ENCODE peak calls at places on chromosome 21, in nine cellular contexts. X, R, L, Z, S, J, F, K and E are unnamed samples.

GRCh38 chr21:43206231-43207042 is 37.6 kb downstream of the CRYAA start:
- DNase-seq in X (no peak), R (no peak), L (no peak), Z (no peak), S (no peak), J (no peak), F (no peak), K (no peak), E (peak; percentile 3)

GRCh38 chr21:20971296-20971921 is 26.8 kb upstream of the NCAM2 start:
- DNase-seq in X (peak; percentile 15), R (peak; percentile 65), L (no peak), Z (peak; percentile 84), S (peak; percentile 23), J (no peak), F (peak; percentile 31), K (no peak), E (no peak)

GRCh38 chr21:42453301-42454220 is 42.5 kb downstream of the RSPH1 start:
- DNase-seq in X (no peak), R (no peak), L (no peak), Z (no peak), S (no peak), J (no peak), F (no peak), K (no peak), E (no peak)

GRCh38 chr21:34724857-34725195 is 56.0 kb downstream of the CLIC6 start:
- DNase-seq in X (no peak), R (no peak), L (no peak), Z (no peak), S (no peak), J (no peak), F (no peak), K (no peak), E (no peak)

GRCh38 chr21:38057626-38058025 is 141.4 kb upstream of the KCNJ6 start:
- DNase-seq in X (no peak), R (no peak), L (no peak), Z (no peak), S (no peak), J (no peak), F (no peak), K (no peak), E (no peak)

GRCh38 chr21:41678944-41679343 is 87.9 kb downstream of the RIPK4 start:
- DNase-seq in X (peak; percentile 82), R (peak; percentile 61), L (peak; percentile 97), Z (peak; percentile 98), S (peak; percentile 83), J (peak; percentile 96), F (no peak), K (no peak), E (peak; percentile 99)

GRCh38 chr21:41611966-41612606 is 104.1 kb upstream of the TMPRSS2 start:
- DNase-seq in X (no peak), R (no peak), L (peak; percentile 63), Z (peak; percentile 73), S (no peak), J (peak; percentile 50), F (peak; percentile 4), K (no peak), E (peak; percentile 72)

GRCh38 chr21:35222541-35222941 is 173.4 kb upstream of the RUNX1 start:
- DNase-seq in X (no peak), R (no peak), L (no peak), Z (no peak), S (peak; percentile 40), J (no peak), F (peak; percentile 13), K (no peak), E (no peak)

GRCh38 chr21:41821756-41822431 is 55.0 kb upstream of the RIPK4 start:
- DNase-seq in X (no peak), R (peak; percentile 81), L (no peak), Z (no peak), S (no peak), J (no peak), F (no peak), K (no peak), E (no peak)

GRCh38 chr21:41953249-41953830 is 478 bp downstream of the C2CD2 start:
- DNase-seq in X (no peak), R (peak; percentile 81), L (peak; percentile 30), Z (peak; percentile 32), S (no peak), J (no peak), F (no peak), K (no peak), E (no peak)

GRCh38 chr21:45074048-45074817 is at the start of gene ADARB1:
- DNase-seq in X (no peak), R (peak; percentile 98), L (peak; percentile 59), Z (peak; percentile 74), S (peak; percentile 29), J (no peak), F (peak; percentile 23), K (no peak), E (peak; percentile 44)

GRCh38 chr21:45076245-45076661 is 1.9 kb downstream of the ADARB1 start:
- DNase-seq in X (no peak), R (no peak), L (peak; percentile 17), Z (no peak), S (no peak), J (no peak), F (no peak), K (no peak), E (no peak)

GRCh38 chr21:45075606-45076244 is 1.3 kb downstream of the ADARB1 start:
- DNase-seq in X (no peak), R (no peak), L (no peak), Z (no peak), S (peak; percentile 25), J (no peak), F (no peak), K (no peak), E (no peak)

GRCh38 chr21:45073301-45074047 is 906 bp upstream of the ADARB1 start:
- DNase-seq in X (no peak), R (peak; percentile 83), L (peak; percentile 51), Z (peak; percentile 64), S (peak; percentile 26), J (no peak), F (no peak), K (no peak), E (peak; percentile 55)

GRCh38 chr21:45074818-45075605 is 632 bp downstream of the ADARB1 start:
- DNase-seq in X (no peak), R (peak; percentile 82), L (peak; percentile 26), Z (peak; percentile 69), S (peak; percentile 38), J (no peak), F (peak; percentile 24), K (no peak), E (no peak)
- TF ChIP-seq POLR2AphosphoS5 in X (no peak), R (no peak), L (peak; percentile 3), Z (no peak), S (no peak), J (no peak), F (no peak), K (peak; percentile 15), E (no peak)

GRCh38 chr21:46121286-46122221 is 23.6 kb downstream of the COL6A2 start:
- DNase-seq in X (no peak), R (peak; percentile 23), L (peak; percentile 19), Z (no peak), S (no peak), J (no peak), F (no peak), K (no peak), E (no peak)
- TF ChIP-seq CTCF in X (no peak), R (no peak), L (no peak), Z (no peak), S (no peak), J (no peak), F (no peak), K (no peak), E (no peak)

GRCh38 chr21:14215971-14216621 is at the start of gene RBM11:
- DNase-seq in X (peak; percentile 58), R (peak; percentile 84), L (peak; percentile 81), Z (peak; percentile 95), S (peak; percentile 8), J (no peak), F (peak; percentile 51), K (no peak), E (peak; percentile 72)
- TF ChIP-seq POLR2AphosphoS5 in X (no peak), R (no peak), L (no peak), Z (peak; percentile 35), S (no peak), J (no peak), F (no peak), K (no peak), E (peak; percentile 32)

DNA sequence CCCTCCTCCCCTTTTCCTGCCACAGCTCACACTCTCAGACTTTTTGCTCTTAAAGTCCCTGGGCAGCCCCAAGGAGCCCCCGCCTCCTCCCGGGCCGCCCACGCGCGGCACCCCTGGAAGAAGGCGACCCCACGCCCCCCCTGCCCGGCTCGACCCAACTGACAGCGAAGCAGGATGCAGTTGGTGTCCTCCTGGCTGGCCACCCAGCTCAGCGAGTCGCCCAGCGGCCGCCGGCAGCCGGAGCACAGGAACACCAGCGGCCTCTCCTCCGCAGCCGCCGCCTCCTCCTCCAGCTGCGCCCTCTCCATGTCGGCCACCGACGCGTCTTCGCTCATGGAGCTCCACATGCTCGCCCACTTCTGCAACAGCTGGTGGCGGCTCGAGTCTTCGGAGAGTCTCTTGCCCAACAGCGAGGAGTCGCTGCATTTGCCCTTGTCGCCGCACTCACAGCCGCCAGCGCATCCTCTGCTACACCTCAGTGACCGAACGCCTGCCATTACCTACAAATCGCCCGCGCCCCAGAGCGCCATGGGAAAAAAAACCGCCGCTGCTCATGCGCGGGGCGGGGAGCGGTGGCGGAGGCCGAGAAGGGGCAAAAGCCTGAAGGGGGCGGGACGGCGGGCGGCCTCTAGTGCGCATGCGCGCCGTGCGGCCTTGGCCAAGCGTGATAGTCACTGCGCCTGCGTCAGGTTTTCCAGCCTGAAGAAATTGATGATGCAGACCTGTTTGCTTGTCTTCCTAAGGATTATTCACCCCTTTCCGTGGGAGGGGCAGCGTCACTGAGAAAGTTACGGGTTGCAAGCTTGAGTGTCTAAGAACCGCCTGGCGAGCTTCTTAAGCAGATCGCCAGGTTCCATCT is at the start of gene MIS18A:
- DNase-seq in X (peak; percentile 80), R (peak; percentile 98), L (peak; percentile 98), Z (peak; percentile 95), S (peak; percentile 97), J (peak; percentile 85), F (peak; percentile 94), K (peak; percentile 98), E (peak; percentile 91)
- TF ChIP-seq CTCF in X (peak; percentile 1), R (no peak), L (no peak), Z (no peak), S (no peak), J (no peak), F (no peak), K (peak; percentile 53), E (no peak)

DNA sequence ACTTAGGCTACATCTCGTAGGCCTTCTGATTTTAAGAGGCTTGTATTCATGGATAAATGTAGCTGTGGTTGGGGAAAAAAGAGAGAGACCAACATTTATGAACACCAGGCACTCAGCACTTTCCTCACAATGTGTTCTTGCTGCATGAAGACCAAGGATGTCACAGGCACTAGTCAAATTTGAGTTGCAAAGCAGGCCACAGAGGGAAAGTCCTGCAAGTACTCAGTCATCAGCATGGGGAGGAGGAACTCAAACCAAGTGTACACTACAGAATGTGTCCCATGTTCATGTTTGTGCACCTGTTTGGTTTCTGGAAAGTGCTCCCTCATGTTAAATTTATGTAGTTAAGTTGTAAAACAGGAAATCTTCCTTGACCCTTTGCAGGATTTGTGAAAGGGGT is 8.7 kb upstream of the MAP3K7CL start:
- DNase-seq in X (no peak), R (no peak), L (no peak), Z (no peak), S (no peak), J (no peak), F (no peak), K (peak; percentile 21), E (no peak)
- TF ChIP-seq POLR2AphosphoS5 in X (no peak), R (no peak), L (no peak), Z (no peak), S (no peak), J (no peak), F (no peak), K (no peak), E (no peak)